ENCODE peak calls at places on chromosomes 16 and 17, in ten cellular contexts. H is sigmoid colon, C is transverse colon, Z is stomach, X is adrenal gland, B is A549, F is tibial nerve, J is gastrocnemius medialis, W is endothelial cell of umbilical vein, P is right lobe of liver. N is an unnamed sample.

GRCh38 chr17:13154932-13155331 is 137.1 kb upstream of the ELAC2 start:
- DNase-seq in P (no peak), Z (no peak), H (no peak), X (no peak), J (no peak), C (no peak), B (no peak), F (no peak), W (no peak), N (no peak)

GRCh38 chr17:77306790-77307478 is 166.2 kb downstream of the SEC14L1 start:
- DNase-seq in J (no peak), H (no peak), B (peak; percentile 60), F (no peak), P (peak; percentile 91), X (no peak), C (peak; percentile 52), Z (no peak), W (no peak), N (peak; percentile 83)

GRCh38 chr16:50266337-50267091 is at the start of gene ADCY7:
- DNase-seq in H (peak; percentile 80), Z (peak; percentile 63), F (no peak), B (no peak), W (peak; percentile 38), J (peak; percentile 41), P (peak; percentile 72), C (peak; percentile 85), X (peak; percentile 58), N (peak; percentile 87)

GRCh38 chr17:2749784-2750181 is 331 bp upstream of the CCDC92B start:
- DNase-seq in F (peak; percentile 13), W (peak; percentile 68), H (no peak), Z (peak; percentile 78), B (peak; percentile 73), P (peak; percentile 70), C (peak; percentile 78), J (peak; percentile 40), X (peak; percentile 61), N (peak; percentile 29)

GRCh38 chr17:32822996-32823395 is 53.9 kb downstream of the MYO1D start:
- DNase-seq in B (no peak), W (peak; percentile 31), F (no peak), H (no peak), C (no peak), J (no peak), Z (no peak), P (no peak), X (peak; percentile 52), N (no peak)

GRCh38 chr17:46202482-46202881 is 9.3 kb upstream of the KANSL1 start:
- DNase-seq in Z (no peak), W (no peak), J (no peak), H (no peak), P (no peak), X (no peak), C (no peak), F (no peak), B (no peak), N (no peak)

GRCh38 chr17:37338847-37339246 is 36.9 kb upstream of the C17orf78 start:
- DNase-seq in J (no peak), H (no peak), C (no peak), Z (no peak), B (no peak), W (no peak), F (no peak), X (no peak), P (no peak), N (no peak)

GRCh38 chr17:27244481-27245223 is 49.3 kb upstream of the WSB1 start:
- DNase-seq in J (peak; percentile 80), X (peak; percentile 85), P (peak; percentile 68), C (peak; percentile 41), B (peak; percentile 58), W (peak; percentile 66), H (peak; percentile 91), F (peak; percentile 96), Z (no peak), N (no peak)

GRCh38 chr17:61862105-61862574 is 1.2 kb downstream of the BRIP1 start:
- DNase-seq in P (no peak), X (no peak), J (no peak), B (no peak), F (no peak), W (peak; percentile 13), Z (no peak), H (no peak), C (no peak), N (no peak)

GRCh38 chr17:82108038-82108998 is 10.3 kb upstream of the FASN start:
- DNase-seq in P (peak; percentile 97), H (peak; percentile 57), Z (no peak), F (no peak), X (no peak), C (no peak), W (no peak), B (no peak), J (peak; percentile 45), N (no peak)

GRCh38 chr17:73010414-73010813 is 82.1 kb downstream of the SLC39A11 start:
- DNase-seq in F (no peak), X (no peak), P (no peak), J (no peak), Z (no peak), H (no peak), W (peak; percentile 14), C (no peak), B (no peak), N (no peak)

GRCh38 chr16:12901204-12901596 is 198 bp upstream of the SHISA9 start:
- DNase-seq in B (no peak), H (no peak), F (no peak), P (no peak), W (no peak), J (no peak), Z (no peak), C (no peak), X (no peak), N (no peak)

GRCh38 chr16:47475786-47476185 is 14.7 kb downstream of the PHKB start:
- DNase-seq in H (no peak), B (peak; percentile 11), F (no peak), W (no peak), P (no peak), J (peak; percentile 47), X (peak; percentile 83), C (no peak), Z (no peak), N (no peak)

GRCh38 chr16:17014484-17015121 is 456.2 kb downstream of the XYLT1 start:
- DNase-seq in F (no peak), C (no peak), Z (no peak), B (no peak), W (no peak), J (no peak), H (no peak), P (no peak), X (no peak), N (no peak)

GRCh38 chr16:10971560-10971961 is 27.2 kb downstream of the CLEC16A start:
- DNase-seq in C (peak; percentile 31), W (peak; percentile 73), H (peak; percentile 76), F (peak; percentile 88), B (peak; percentile 77), X (peak; percentile 44), Z (no peak), J (peak; percentile 47), P (no peak), N (peak; percentile 76)

DNA sequence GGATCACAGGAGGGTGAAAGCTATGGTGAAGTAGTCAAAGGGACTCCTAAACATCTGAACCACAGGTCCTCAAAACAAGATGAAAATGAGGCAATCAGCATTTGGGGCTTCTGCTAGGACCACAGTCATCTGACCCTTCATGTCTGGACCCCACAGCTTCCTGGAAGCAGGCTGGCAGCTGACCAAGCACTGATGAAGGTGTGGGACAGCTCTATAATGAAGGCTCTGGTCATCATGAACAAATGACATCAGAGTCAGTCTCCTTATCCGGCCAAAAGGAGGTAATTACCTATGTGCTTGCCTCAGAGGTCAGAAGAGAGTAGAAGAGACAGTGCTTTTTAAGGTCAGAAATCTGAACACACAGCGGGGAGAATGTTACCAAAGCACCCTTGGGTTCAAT is 101.2 kb upstream of the GNAO1 start:
- DNase-seq in C (no peak), X (no peak), J (no peak), P (no peak), F (no peak), Z (no peak), H (no peak), W (no peak), B (no peak), N (no peak)
- TF ChIP-seq POLR2A in C (no peak), X (no peak), J (no peak), P (no peak), F (no peak), Z (no peak), H (no peak), W (no peak), B (no peak), N (no peak)

DNA sequence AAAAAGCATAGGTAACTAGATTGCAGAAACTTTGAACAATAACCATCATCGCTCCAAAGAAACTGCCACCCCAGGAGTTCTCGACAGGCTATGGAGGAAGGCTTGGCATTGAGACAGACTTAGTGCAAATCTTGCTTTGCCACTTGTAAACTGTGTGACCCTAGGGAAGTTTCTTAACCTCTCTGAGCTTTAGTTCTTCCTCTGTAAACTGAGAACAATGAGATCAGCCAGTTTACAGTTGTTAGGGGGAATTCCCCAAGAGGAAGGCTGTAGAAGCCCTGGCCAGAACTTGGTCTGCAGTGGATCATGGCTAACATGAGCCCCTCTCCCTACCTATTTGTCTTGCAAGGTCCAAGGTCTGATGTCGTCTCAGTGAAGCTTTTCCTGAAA is 78.9 kb downstream of the NT5M start:
- DNase-seq in P (no peak), C (no peak), B (no peak), X (no peak), F (no peak), H (no peak), W (peak; percentile 33), Z (no peak), J (no peak), N (no peak)
- H3K4me1 ChIP-seq in P (no peaks in the 10 kb centered on the region), C (no peaks in the 10 kb centered on the region), B (no peaks in the 10 kb centered on the region), X (no peaks in the 10 kb centered on the region), F (no peaks in the 10 kb centered on the region), H (no peaks in the 10 kb centered on the region), W (no peaks in the 10 kb centered on the region), Z (no peaks in the 10 kb centered on the region), J (no peaks in the 10 kb centered on the region), N (peaks cover 8% of the 10 kb centered on the region)

GRCh38 chr17:50447870-50448573 is 20.7 kb downstream of the CHAD start:
- DNase-seq in Z (no peak), P (no peak), H (no peak), B (peak; percentile 53), J (no peak), C (peak; percentile 65), F (no peak), W (no peak), X (no peak), N (peak; percentile 50)
- H3K27ac ChIP-seq in Z (no peak overlapping the region), P (no peak overlapping the region), H (no peak overlapping the region), B (no peak overlapping the region), J (peak overlapping the region; percentile 13), C (peak overlapping the region; percentile 75), F (no peak overlapping the region), W (no peak overlapping the region), X (no peak overlapping the region), N (peak overlapping the region; percentile 0)

DNA sequence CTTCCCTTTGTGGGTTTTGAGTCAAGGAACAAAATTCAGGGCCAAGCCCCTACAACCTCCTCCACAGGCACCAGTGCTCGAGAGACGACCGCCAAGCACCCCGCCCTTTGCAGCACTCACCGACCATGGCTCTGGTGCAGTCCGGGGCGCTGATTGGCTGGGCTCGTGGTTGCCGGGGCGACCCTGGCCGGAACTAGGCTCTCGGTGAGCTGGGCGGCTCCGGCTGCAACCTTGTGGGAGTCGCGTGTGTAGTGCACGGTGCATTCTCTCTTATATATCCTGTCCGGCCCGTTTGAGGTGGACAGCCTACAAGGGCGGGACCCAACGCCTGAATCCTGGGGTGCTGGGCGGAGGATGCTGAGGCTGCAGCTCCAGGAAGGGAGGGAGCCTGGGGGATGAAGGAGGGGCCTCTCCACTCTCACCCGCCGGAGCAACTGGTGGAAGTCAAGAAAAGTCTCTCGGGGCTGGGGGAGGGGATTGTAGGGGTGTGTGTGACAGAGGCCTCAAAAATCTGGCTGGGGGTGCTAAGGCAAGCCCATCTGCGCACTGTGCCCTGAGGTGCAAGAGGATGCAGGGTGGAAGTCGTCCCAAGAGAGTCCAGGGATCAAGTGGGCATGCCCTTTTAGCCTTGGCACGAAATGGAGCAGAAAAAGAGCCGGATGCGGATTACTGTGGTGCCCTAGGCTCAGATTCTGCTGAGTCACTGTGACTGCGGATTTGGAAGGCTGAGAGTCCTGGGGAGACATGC is at the start of gene NQO1:
- DNase-seq in F (peak; percentile 84), P (peak; percentile 84), W (peak; percentile 92), C (peak; percentile 96), H (peak; percentile 97), J (peak; percentile 87), X (peak; percentile 96), B (peak; percentile 100), Z (peak; percentile 97), N (peak; percentile 97)
- TF ChIP-seq POLR2A in F (peak; percentile 42), P (peak; percentile 24), W (peak; percentile 91), C (peak; percentile 90), H (peak; percentile 70), J (peak; percentile 61), X (peak; percentile 33), B (peak; percentile 99), Z (peak; percentile 95), N (peak; percentile 82)